ENCODE peak calls at places on chromosome 2, in ten cellular contexts. D is uterus, X is COR-L47, E is right cardiac atrium, P is psoas muscle, I is T-helper 1 cell, C is foreskin fibroblast, Z is immature natural killer cell, K is NCI-H146, T is H54. H is an unnamed sample.

GRCh38 chr2:102241616-102242260 is 54.9 kb downstream of the IL1RL2 start:
- DNase-seq in X (no peak), I (no peak), C (no peak), Z (no peak), D (no peak), T (no peak), E (no peak), P (no peak), K (no peak), H (no peak)

GRCh38 chr2:16290311-16291020 is 350.1 kb downstream of the MYCN start:
- DNase-seq in K (no peak), I (no peak), X (no peak), P (no peak), D (no peak), T (no peak), Z (no peak), E (no peak), C (no peak), H (no peak)

GRCh38 chr2:121279476-121279875 is 5.5 kb downstream of the TFCP2L1 start:
- DNase-seq in C (no peak), T (no peak), D (no peak), K (no peak), X (no peak), I (no peak), P (no peak), Z (no peak), E (no peak), H (no peak)

GRCh38 chr2:70087703-70088507 is 628 bp downstream of the PCBP1 start:
- DNase-seq in T (no peak), Z (peak), X (peak), I (no peak), E (peak), P (peak), K (no peak), D (peak), C (peak), H (peak)

GRCh38 chr2:174614261-174614660 is 16.7 kb upstream of the WIPF1 start:
- DNase-seq in E (no peak), K (no peak), C (peak), P (no peak), I (no peak), Z (no peak), X (no peak), D (no peak), T (no peak), H (no peak)

GRCh38 chr2:234964631-234965461 is 13.0 kb downstream of the SH3BP4 start:
- DNase-seq in E (no peak), Z (no peak), I (no peak), X (no peak), K (no peak), P (no peak), C (no peak), D (peak), T (no peak), H (peak)

GRCh38 chr2:28486526-28486925 is 9.3 kb upstream of the PLB1 start:
- DNase-seq in I (no peak), K (no peak), D (no peak), Z (no peak), P (no peak), E (no peak), C (no peak), X (no peak), T (no peak), H (no peak)

GRCh38 chr2:39736593-39736992 is 42.5 kb downstream of the THUMPD2 start:
- DNase-seq in E (no peak), I (no peak), D (no peak), C (peak), Z (no peak), T (no peak), X (no peak), P (no peak), K (no peak), H (no peak)

GRCh38 chr2:122261923-122262322 is 506.5 kb downstream of the TSN start:
- DNase-seq in X (no peak), C (no peak), Z (no peak), T (no peak), P (no peak), K (no peak), E (no peak), I (no peak), D (no peak), H (no peak)

GRCh38 chr2:45821558-45822271 is 170.2 kb downstream of the PRKCE start:
- DNase-seq in C (peak), Z (no peak), P (peak), D (peak), X (no peak), K (no peak), E (peak), T (peak), I (no peak), H (no peak)

GRCh38 chr2:230941202-230942180 is 16.4 kb upstream of the GPR55 start:
- DNase-seq in X (no peak), E (no peak), Z (no peak), I (no peak), C (no peak), K (no peak), P (no peak), D (no peak), T (no peak), H (no peak)

GRCh38 chr2:120712180-120712678 is 23.4 kb upstream of the GLI2 start:
- DNase-seq in C (no peak), D (no peak), I (no peak), E (no peak), K (no peak), Z (no peak), X (no peak), T (no peak), P (no peak), H (no peak)

GRCh38 chr2:9941996-9942390 is 9.5 kb upstream of the GRHL1 start:
- DNase-seq in C (no peak), X (no peak), Z (no peak), K (no peak), E (no peak), I (no peak), T (no peak), D (no peak), P (no peak), H (no peak)

GRCh38 chr2:192473331-192473730 is 278.6 kb upstream of the TMEFF2 start:
- DNase-seq in D (no peak), I (no peak), T (no peak), Z (no peak), K (no peak), P (no peak), E (no peak), X (no peak), C (no peak), H (no peak)

H was measured in kidney.